ENCODE peak calls at places on chromosomes 11 and 22, in seven cellular contexts. G, B, H, M, Z, D and O are unnamed samples.
A peak's percentile ranks its signal among the peaks of the same experiment; 100 is the strongest.

GRCh38 chr11:5288912-5289525 is 12.7 kb downstream of the OR51B4 start:
- DNase-seq in B (no peak), M (no peak), H (no peak), D (no peak), Z (no peak), G (no peak), O (no peak)

GRCh38 chr22:45784357-45785277 is 113.0 kb downstream of the ATXN10 start:
- DNase-seq in B (no peak), M (no peak), Z (no peak), G (no peak), D (no peak), H (peak; percentile 23), O (no peak)

GRCh38 chr11:46669606-46670243 is 30.7 kb downstream of the ARHGAP1 start:
- DNase-seq in H (no peak), D (no peak), G (no peak), M (peak; percentile 80), Z (no peak), B (no peak), O (no peak)

GRCh38 chr11:12175694-12176241 is 65.4 kb downstream of the MICAL2 start:
- DNase-seq in Z (no peak), G (peak; percentile 89), M (no peak), D (no peak), H (no peak), B (no peak), O (peak; percentile 87)

GRCh38 chr11:71066311-71066710 is 186.1 kb downstream of the SHANK2 start:
- DNase-seq in M (no peak), B (no peak), G (no peak), D (no peak), H (no peak), Z (no peak), O (no peak)

GRCh38 chr11:41985799-41986198 is 526.3 kb upstream of the LRRC4C start:
- DNase-seq in B (no peak), H (no peak), Z (no peak), D (no peak), G (no peak), M (no peak), O (no peak)

GRCh38 chr11:61980783-61981541 is 13.5 kb upstream of the FTH1 start:
- DNase-seq in B (no peak), Z (no peak), M (no peak), G (no peak), D (no peak), H (no peak), O (no peak)

GRCh38 chr22:50074551-50075042 is 10.6 kb downstream of the MLC1 start:
- DNase-seq in H (no peak), G (no peak), D (peak; percentile 36), Z (no peak), M (no peak), B (no peak), O (no peak)

GRCh38 chr22:39498368-39498767 is 3.7 kb upstream of the MIEF1 start:
- DNase-seq in D (peak; percentile 49), Z (no peak), M (no peak), H (peak; percentile 83), G (no peak), B (peak; percentile 69), O (no peak)

GRCh38 chr11:101127699-101128570 is 1.7 kb downstream of the PGR start:
- DNase-seq in M (no peak), Z (peak; percentile 19), H (peak; percentile 23), G (no peak), D (peak; percentile 21), B (peak; percentile 11), O (no peak)

GRCh38 chr11:7413961-7414728 is 71.2 kb upstream of the OLFML1 start:
- DNase-seq in B (no peak), G (no peak), Z (no peak), H (no peak), D (no peak), M (no peak), O (no peak)

GRCh38 chr11:99148352-99148751 is 127.6 kb downstream of the CNTN5 start:
- DNase-seq in B (no peak), G (no peak), M (no peak), H (no peak), Z (no peak), D (no peak), O (no peak)

GRCh38 chr22:32067613-32068012 is 24.6 kb downstream of the SLC5A1 start:
- DNase-seq in D (no peak), Z (no peak), H (no peak), G (no peak), B (no peak), M (no peak), O (no peak)

GRCh38 chr11:74278721-74279148 is 32.7 kb downstream of the P4HA3 start:
- DNase-seq in D (no peak), Z (peak; percentile 78), G (peak; percentile 99), B (no peak), H (peak; percentile 27), M (no peak), O (peak; percentile 100)

GRCh38 chr11:74492084-74492483 is 1.4 kb downstream of the LIPT2 start:
- DNase-seq in H (no peak), B (no peak), G (no peak), M (peak; percentile 21), D (no peak), Z (no peak), O (no peak)

GRCh38 chr11:65468874-65469333 is 29.9 kb upstream of the MALAT1 start:
- DNase-seq in M (peak; percentile 78), G (no peak), D (peak; percentile 93), Z (peak; percentile 58), H (peak; percentile 68), B (peak; percentile 45), O (no peak)

GRCh38 chr11:38448284-38448683 is 1850.2 kb upstream of the RAG2 start:
- DNase-seq in Z (no peak), G (peak; percentile 33), B (peak; percentile 60), D (no peak), H (peak; percentile 10), M (no peak), O (peak; percentile 16)

GRCh38 chr22:43745783-43746356 is 66.2 kb downstream of the EFCAB6 start:
- DNase-seq in B (no peak), G (no peak), H (no peak), D (no peak), M (no peak), Z (no peak), O (no peak)

GRCh38 chr11:68313574-68314202 is 1.3 kb downstream of the LRP5 start:
- DNase-seq in B (no peak), D (no peak), M (peak; percentile 74), Z (no peak), G (no peak), H (no peak), O (no peak)

GRCh38 chr11:73333173-73333572 is 25.1 kb downstream of the ARHGEF17 start:
- DNase-seq in D (no peak), B (no peak), G (no peak), M (no peak), H (no peak), Z (no peak), O (no peak)

DNA sequence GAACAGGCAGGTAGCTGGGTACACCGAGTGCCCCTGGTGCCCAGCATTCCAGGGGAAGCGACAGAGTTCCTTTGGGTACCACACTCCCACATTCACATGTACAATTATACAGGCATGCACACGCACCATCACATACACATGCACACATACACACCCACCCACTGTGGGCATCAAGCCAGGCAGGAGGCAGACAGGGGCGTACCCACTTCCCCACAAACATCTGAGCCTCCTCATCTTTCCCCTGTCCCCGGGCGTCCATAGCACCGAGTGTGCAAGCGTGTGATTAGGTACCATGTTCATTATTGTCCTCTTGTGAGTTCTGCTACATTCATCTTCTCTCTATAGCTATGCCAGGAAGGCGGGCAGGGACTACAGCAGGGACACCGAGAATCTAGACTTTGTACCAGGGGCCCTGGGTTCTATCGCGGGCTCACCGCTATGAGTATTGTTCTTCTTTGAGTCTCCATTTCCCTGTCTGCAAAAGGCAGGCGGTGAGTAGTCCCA is 2.1 kb upstream of the CARD10 start:
- DNase-seq in Z (no peak), B (no peak), G (no peak), M (no peak), H (no peak), D (peak; percentile 74), O (no peak)
- H3K4me3 ChIP-seq in Z (no peak overlapping the region), B (no peak overlapping the region), G (no peak overlapping the region), M (no peak overlapping the region), H (no peak overlapping the region), D (no peak overlapping the region), O (no peak overlapping the region)

DNA sequence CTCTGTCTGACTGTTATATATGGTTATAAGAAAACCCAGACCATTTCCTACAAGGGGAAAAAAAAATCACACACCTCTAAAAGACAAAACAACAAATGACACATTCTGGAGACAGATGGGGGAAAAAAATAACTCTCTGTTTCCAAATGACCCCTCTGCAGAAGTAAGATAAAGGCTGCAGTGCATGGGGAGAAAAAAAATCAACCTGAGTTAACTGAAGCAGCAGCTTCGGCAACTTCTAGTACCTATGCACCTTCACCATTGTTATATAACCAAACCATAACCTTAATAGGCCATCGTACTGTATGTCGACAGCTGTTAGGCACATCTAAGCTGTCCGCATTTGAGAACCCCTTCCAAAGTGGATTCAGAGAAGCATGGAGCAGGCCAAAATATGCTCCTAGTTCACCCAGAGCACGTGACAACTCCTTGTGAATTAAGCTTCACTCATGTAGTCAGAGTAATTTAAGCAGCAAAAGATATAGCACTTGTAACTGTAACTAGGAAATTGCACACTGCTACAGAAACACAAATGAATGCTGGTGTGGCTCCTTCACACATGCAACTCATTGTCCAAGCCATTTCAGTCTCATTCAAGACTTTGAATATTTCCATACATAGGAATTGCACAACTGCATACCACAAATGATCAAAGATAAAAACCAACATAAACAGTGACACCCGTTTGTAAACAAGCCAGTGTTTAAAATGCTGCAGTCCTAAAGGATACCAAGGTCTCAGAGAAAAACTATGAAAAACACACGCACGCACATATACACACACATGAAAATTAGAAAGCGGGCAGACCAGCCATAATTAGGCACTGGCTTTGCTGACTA is 2.7 kb downstream of the SIK3 start:
- DNase-seq in B (no peak), H (no peak), G (peak; percentile 73), D (no peak), M (peak; percentile 52), Z (no peak), O (no peak)
- H3K4me3 ChIP-seq in B (peak overlapping the region; percentile 92), H (peak overlapping the region; percentile 74), G (peak overlapping the region; percentile 82), D (no peak overlapping the region), M (peak overlapping the region; percentile 76), Z (peak overlapping the region; percentile 89), O (no peak overlapping the region)

DNA sequence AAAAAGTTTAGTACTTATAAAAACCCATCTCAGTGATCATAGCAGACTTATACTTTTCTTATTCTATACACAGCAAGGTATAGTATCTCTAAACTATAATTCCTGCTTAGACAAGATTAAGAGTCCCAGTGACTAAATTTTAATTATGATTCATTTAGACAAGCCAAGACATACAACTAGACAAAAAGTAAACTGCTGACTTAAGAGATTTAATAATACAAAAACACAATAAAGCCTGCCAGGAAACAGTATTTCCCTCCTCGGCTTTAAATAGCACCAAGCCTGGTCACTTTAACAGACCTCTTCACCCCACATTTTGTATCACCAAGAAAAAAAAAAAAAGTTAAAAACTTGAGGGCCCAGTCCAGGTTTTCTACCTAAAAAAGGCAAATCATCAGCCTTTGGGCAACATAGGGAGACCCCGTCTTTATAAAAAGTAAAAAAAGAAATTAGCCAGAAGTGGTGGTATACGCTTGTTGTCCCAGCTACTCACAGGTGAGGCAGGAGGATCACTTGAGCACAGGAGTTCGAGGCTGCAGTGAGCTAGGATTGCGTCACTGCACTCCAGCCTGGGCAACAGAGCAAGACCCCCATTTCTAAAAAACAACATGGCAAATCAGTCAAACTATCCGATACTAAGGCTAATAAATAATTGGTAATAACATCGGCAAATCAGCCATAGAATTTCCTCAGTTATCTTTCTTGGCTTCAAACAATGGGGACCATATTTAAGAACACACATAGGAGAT is 53.8 kb downstream of the SIK3 start:
- DNase-seq in Z (no peak), D (no peak), G (no peak), H (no peak), B (no peak), M (no peak), O (no peak)
- H3K4me3 ChIP-seq in Z (peak overlapping the region; percentile 41), D (no peak overlapping the region), G (no peak overlapping the region), H (no peak overlapping the region), B (no peak overlapping the region), M (no peak overlapping the region), O (no peak overlapping the region)

GRCh38 chr22:30573594-30574094 is 821 bp downstream of the GAL3ST1 start:
- DNase-seq in H (no peak), D (peak; percentile 63), M (no peak), B (no peak), Z (no peak), G (no peak), O (no peak)
- H3K4me3 ChIP-seq in H (no peak overlapping the region), D (no peak overlapping the region), M (no peak overlapping the region), B (no peak overlapping the region), Z (no peak overlapping the region), G (no peak overlapping the region), O (no peak overlapping the region)